ENCODE peak calls at places on chromosomes 6 and 20, in five cellular contexts. One of them, this sample, is unnamed.

GRCh38 chr6:1686117-1687098 is 76.7 kb downstream of the FOXC1 start:
- DNase-seq in neuronal stem cell: no peak
- DNase-seq in mesendoderm: no peak
- DNase-seq in H9: no peak
- DNase-seq in IMR-90: peak; percentile 96
- DNase-seq in this sample: peak; percentile 26

GRCh38 chr6:47655719-47656595 is 42.4 kb upstream of the ADGRF4 start:
- DNase-seq in neuronal stem cell: peak; percentile 17
- DNase-seq in mesendoderm: peak; percentile 99
- DNase-seq in H9: peak; percentile 90
- DNase-seq in IMR-90: no peak
- DNase-seq in this sample: peak; percentile 65

GRCh38 chr20:42435230-42435629 is 754.5 kb downstream of the PTPRT start:
- DNase-seq in neuronal stem cell: no peak
- DNase-seq in mesendoderm: no peak
- DNase-seq in H9: no peak
- DNase-seq in IMR-90: no peak
- DNase-seq in this sample: no peak

GRCh38 chr6:47595785-47596184 is 102.6 kb upstream of the ADGRF4 start:
- DNase-seq in neuronal stem cell: no peak
- DNase-seq in mesendoderm: no peak
- DNase-seq in H9: no peak
- DNase-seq in IMR-90: no peak
- DNase-seq in this sample: no peak

GRCh38 chr20:38804682-38805501 is 605 bp upstream of the PPP1R16B start:
- DNase-seq in neuronal stem cell: peak; percentile 83
- DNase-seq in mesendoderm: peak; percentile 89
- DNase-seq in H9: peak; percentile 66
- DNase-seq in IMR-90: no peak
- DNase-seq in this sample: no peak

GRCh38 chr20:3672864-3673550 is 8.8 kb downstream of the ADAM33 start:
- DNase-seq in neuronal stem cell: no peak
- DNase-seq in mesendoderm: no peak
- DNase-seq in H9: no peak
- DNase-seq in IMR-90: no peak
- DNase-seq in this sample: no peak

GRCh38 chr20:62921119-62921687 is 5.1 kb downstream of the DIDO1 start:
- DNase-seq in neuronal stem cell: peak; percentile 65
- DNase-seq in mesendoderm: peak; percentile 92
- DNase-seq in H9: peak; percentile 75
- DNase-seq in IMR-90: peak; percentile 53
- DNase-seq in this sample: peak; percentile 83

GRCh38 chr20:47785900-47786762 is 850 bp upstream of the SULF2 start:
- DNase-seq in neuronal stem cell: peak; percentile 83
- DNase-seq in mesendoderm: peak; percentile 80
- DNase-seq in H9: peak; percentile 67
- DNase-seq in IMR-90: peak; percentile 71
- DNase-seq in this sample: peak; percentile 90

DNA sequence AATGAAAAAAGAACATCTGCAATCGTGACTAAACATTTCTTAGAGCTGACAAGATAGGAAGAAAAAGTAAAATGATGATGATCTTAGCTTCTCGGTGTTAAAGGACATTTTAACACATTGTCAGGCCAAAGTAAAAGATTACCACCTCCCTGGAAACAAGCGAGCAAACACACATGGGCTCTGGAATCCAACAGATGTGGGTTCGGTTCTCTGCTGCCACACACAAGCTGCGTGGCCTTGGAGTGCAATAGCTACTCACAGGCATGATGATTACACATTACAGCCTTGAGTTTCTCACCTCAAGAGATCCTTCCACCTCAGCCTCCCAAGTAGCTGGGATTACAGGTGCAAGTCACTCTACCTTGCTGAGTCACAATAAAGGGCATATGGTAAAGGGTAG is 7.5 kb upstream of the AAR2 start:
- DNase-seq in neuronal stem cell: no peak
- DNase-seq in mesendoderm: no peak
- DNase-seq in H9: no peak
- DNase-seq in IMR-90: no peak
- DNase-seq in this sample: no peak
- H3K4ac ChIP-seq in neuronal stem cell: no peak overlapping the region
- H3K4ac ChIP-seq in mesendoderm: no peak overlapping the region
- H3K4ac ChIP-seq in H9: no peak overlapping the region
- H3K4ac ChIP-seq in IMR-90: no peak overlapping the region
- H3K4ac ChIP-seq in this sample: no peak overlapping the region

GRCh38 chr6:27902335-27903314 is 9.6 kb downstream of the OR2B2 start:
- DNase-seq in neuronal stem cell: peak; percentile 94
- DNase-seq in mesendoderm: peak; percentile 84
- DNase-seq in H9: peak; percentile 78
- DNase-seq in IMR-90: peak; percentile 78
- DNase-seq in this sample: peak; percentile 89
- H2BK120ac ChIP-seq in neuronal stem cell: no peak overlapping the region
- H2BK120ac ChIP-seq in mesendoderm: peak overlapping the region; percentile 51
- H2BK120ac ChIP-seq in H9: peak overlapping the region; percentile 29
- H2BK120ac ChIP-seq in IMR-90: no peak overlapping the region
- H2BK120ac ChIP-seq in this sample: no peak overlapping the region

DNA sequence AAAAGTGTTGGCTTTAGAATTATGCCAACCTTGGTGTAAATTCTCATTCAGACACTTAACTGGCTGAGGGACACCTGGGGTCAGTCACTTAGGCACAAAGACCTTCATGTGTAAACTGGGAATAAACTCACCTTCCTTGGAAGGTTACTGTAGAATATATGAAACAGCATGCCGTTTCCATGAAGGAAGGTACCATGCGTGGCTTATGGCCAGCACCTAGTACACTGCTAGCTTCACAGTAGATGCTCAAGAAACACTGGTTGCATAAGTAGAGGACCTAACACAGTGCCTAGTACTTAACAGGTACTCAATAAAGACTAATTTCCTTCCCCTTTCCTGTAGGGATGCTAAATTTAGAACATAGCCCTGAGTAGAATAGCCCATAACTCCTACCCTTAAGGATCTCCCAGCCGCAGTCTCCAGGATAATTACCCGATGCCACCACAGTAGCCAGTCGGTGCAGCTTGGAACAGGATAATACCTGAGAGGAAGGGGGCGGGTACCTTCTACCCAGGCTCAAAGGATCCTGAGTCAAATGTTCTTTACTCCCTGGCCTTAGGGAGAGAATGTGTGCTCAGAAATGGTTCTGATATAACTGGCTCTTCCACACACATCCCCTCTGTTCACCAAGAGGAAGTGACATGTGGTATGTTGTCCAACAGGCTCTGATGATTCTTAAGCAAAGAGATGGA is 3.6 kb downstream of the BCL2L1 start:
- DNase-seq in neuronal stem cell: no peak
- DNase-seq in mesendoderm: no peak
- DNase-seq in H9: no peak
- DNase-seq in IMR-90: no peak
- DNase-seq in this sample: no peak
- H3K4ac ChIP-seq in neuronal stem cell: no peak overlapping the region
- H3K4ac ChIP-seq in mesendoderm: no peak overlapping the region
- H3K4ac ChIP-seq in H9: no peak overlapping the region
- H3K4ac ChIP-seq in IMR-90: peak overlapping the region; percentile 100
- H3K4ac ChIP-seq in this sample: no peak overlapping the region

GRCh38 chr6:84001119-84001518 is 32.5 kb upstream of the MRAP2 start:
- DNase-seq in neuronal stem cell: no peak
- DNase-seq in mesendoderm: no peak
- DNase-seq in H9: no peak
- DNase-seq in IMR-90: no peak
- DNase-seq in this sample: no peak
- H2BK120ac ChIP-seq in neuronal stem cell: no peak overlapping the region
- H2BK120ac ChIP-seq in mesendoderm: no peak overlapping the region
- H2BK120ac ChIP-seq in H9: no peak overlapping the region
- H2BK120ac ChIP-seq in IMR-90: no peak overlapping the region
- H2BK120ac ChIP-seq in this sample: no peak overlapping the region

GRCh38 chr6:30619561-30619960 is 1.9 kb downstream of the MRPS18B start:
- DNase-seq in neuronal stem cell: no peak
- DNase-seq in mesendoderm: no peak
- DNase-seq in H9: no peak
- DNase-seq in IMR-90: no peak
- DNase-seq in this sample: no peak

GRCh38 chr6:30617565-30618269 is at the start of gene MRPS18B:
- DNase-seq in neuronal stem cell: peak; percentile 98
- DNase-seq in mesendoderm: peak; percentile 98
- DNase-seq in H9: peak; percentile 96
- DNase-seq in IMR-90: peak; percentile 98
- DNase-seq in this sample: peak; percentile 99

GRCh38 chr6:30615958-30616810 is 859 bp downstream of the PPP1R10 start:
- DNase-seq in neuronal stem cell: peak; percentile 31
- DNase-seq in mesendoderm: peak; percentile 81
- DNase-seq in H9: peak; percentile 45
- DNase-seq in IMR-90: no peak
- DNase-seq in this sample: peak; percentile 52

GRCh38 chr6:30616811-30617564 is at the start of gene PPP1R10:
- DNase-seq in neuronal stem cell: peak; percentile 100
- DNase-seq in mesendoderm: peak; percentile 100
- DNase-seq in H9: peak; percentile 100
- DNase-seq in IMR-90: peak; percentile 100
- DNase-seq in this sample: peak; percentile 100

GRCh38 chr6:30618270-30618787 is 689 bp downstream of the MRPS18B start:
- DNase-seq in neuronal stem cell: no peak
- DNase-seq in mesendoderm: no peak
- DNase-seq in H9: no peak
- DNase-seq in IMR-90: no peak
- DNase-seq in this sample: no peak
- H3K4ac ChIP-seq in neuronal stem cell: no peak overlapping the region
- H3K4ac ChIP-seq in mesendoderm: peak overlapping the region; percentile 20
- H3K4ac ChIP-seq in H9: no peak overlapping the region
- H3K4ac ChIP-seq in IMR-90: peak overlapping the region; percentile 96
- H3K4ac ChIP-seq in this sample: peak overlapping the region; percentile 83

GRCh38 chr6:7468382-7469081 is 72.9 kb upstream of the DSP start:
- DNase-seq in neuronal stem cell: no peak
- DNase-seq in mesendoderm: peak; percentile 38
- DNase-seq in H9: no peak
- DNase-seq in IMR-90: peak; percentile 66
- DNase-seq in this sample: peak; percentile 84

GRCh38 chr6:7471171-7471570 is 70.3 kb upstream of the DSP start:
- DNase-seq in neuronal stem cell: no peak
- DNase-seq in mesendoderm: no peak
- DNase-seq in H9: no peak
- DNase-seq in IMR-90: no peak
- DNase-seq in this sample: peak; percentile 28

GRCh38 chr6:7463785-7464184 is 74.2 kb downstream of the RIOK1 start:
- DNase-seq in neuronal stem cell: peak; percentile 40
- DNase-seq in mesendoderm: peak; percentile 96
- DNase-seq in H9: peak; percentile 59
- DNase-seq in IMR-90: peak; percentile 52
- DNase-seq in this sample: peak; percentile 57

GRCh38 chr6:7469696-7470095 is 71.8 kb upstream of the DSP start:
- DNase-seq in neuronal stem cell: no peak
- DNase-seq in mesendoderm: no peak
- DNase-seq in H9: no peak
- DNase-seq in IMR-90: peak; percentile 28
- DNase-seq in this sample: no peak

GRCh38 chr6:7467007-7467897 is 74.2 kb upstream of the DSP start:
- DNase-seq in neuronal stem cell: no peak
- DNase-seq in mesendoderm: peak; percentile 87
- DNase-seq in H9: no peak
- DNase-seq in IMR-90: peak; percentile 26
- DNase-seq in this sample: peak; percentile 75
- H2BK120ac ChIP-seq in neuronal stem cell: no peak overlapping the region
- H2BK120ac ChIP-seq in mesendoderm: no peak overlapping the region
- H2BK120ac ChIP-seq in H9: no peak overlapping the region
- H2BK120ac ChIP-seq in IMR-90: no peak overlapping the region
- H2BK120ac ChIP-seq in this sample: no peak overlapping the region

DNA sequence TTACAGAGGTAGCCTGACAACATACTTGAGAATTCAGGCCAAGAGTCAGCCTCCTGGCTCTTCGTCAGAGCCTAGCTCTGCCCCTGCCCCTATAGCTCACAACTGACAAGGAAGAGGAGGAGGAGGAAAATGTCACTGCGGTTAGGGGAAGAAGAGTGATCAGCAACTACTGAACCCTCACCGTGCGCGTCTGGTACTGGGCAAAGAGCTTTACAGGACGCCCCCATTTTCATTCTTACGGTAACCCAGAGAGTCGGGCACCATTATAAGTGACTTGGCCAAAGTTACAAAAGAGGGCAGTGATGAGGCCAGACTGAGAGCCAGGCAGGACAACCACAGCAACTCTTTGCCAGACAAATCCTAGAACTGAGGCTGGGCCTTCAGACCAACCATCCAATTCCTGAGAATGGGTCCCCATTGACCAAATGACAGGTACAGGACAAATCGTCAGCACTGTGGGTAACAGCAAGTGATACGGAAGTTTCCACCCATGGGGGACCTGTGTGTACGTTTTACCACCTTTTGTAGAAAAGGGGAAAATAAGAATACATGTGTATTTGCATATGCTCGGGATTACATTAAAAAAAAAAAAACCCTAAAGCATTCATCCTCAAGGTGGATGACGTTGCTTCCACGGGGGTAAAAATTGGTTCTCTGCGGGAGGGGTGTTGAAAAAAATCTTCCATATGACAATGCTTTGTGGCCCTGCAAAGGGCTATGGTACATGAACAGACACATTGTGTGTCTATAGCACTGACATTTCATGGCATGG is 118.1 kb downstream of the NFATC2 start:
- DNase-seq in neuronal stem cell: no peak
- DNase-seq in mesendoderm: no peak
- DNase-seq in H9: no peak
- DNase-seq in IMR-90: no peak
- DNase-seq in this sample: no peak
- H3K4ac ChIP-seq in neuronal stem cell: no peak overlapping the region
- H3K4ac ChIP-seq in mesendoderm: peak overlapping the region; percentile 20
- H3K4ac ChIP-seq in H9: no peak overlapping the region
- H3K4ac ChIP-seq in IMR-90: no peak overlapping the region
- H3K4ac ChIP-seq in this sample: no peak overlapping the region

GRCh38 chr20:43583982-43584432 is 6.7 kb upstream of the IFT52 start:
- DNase-seq in neuronal stem cell: no peak
- DNase-seq in mesendoderm: no peak
- DNase-seq in H9: no peak
- DNase-seq in IMR-90: peak; percentile 97
- DNase-seq in this sample: peak; percentile 96
- H2BK120ac ChIP-seq in neuronal stem cell: no peak overlapping the region
- H2BK120ac ChIP-seq in mesendoderm: no peak overlapping the region
- H2BK120ac ChIP-seq in H9: no peak overlapping the region
- H2BK120ac ChIP-seq in IMR-90: peak overlapping the region; percentile 63
- H2BK120ac ChIP-seq in this sample: no peak overlapping the region